ENCODE peak calls at places on chromosomes 2 and 18, in five cellular contexts. One of them, this sample, is unnamed.

GRCh38 chr18:53941601-53942335 is 282.7 kb downstream of the MBD2 start:
- DNase-seq in esophagus squamous epithelium: no peak
- DNase-seq in GM13977: no peak
- DNase-seq in HCT116: no peak
- DNase-seq in heart left ventricle: no peak
- DNase-seq in this sample: no peak

GRCh38 chr2:172472441-172473051 is 45.2 kb downstream of the ITGA6 start:
- DNase-seq in esophagus squamous epithelium: no peak
- DNase-seq in HCT116: no peak
- DNase-seq in heart left ventricle: no peak
- DNase-seq in GM13977: no peak
- DNase-seq in this sample: no peak

GRCh38 chr2:10932345-10933151 is 20.8 kb downstream of the KCNF1 start:
- DNase-seq in heart left ventricle: no peak
- DNase-seq in GM13977: no peak
- DNase-seq in HCT116: no peak
- DNase-seq in esophagus squamous epithelium: no peak
- DNase-seq in this sample: no peak

GRCh38 chr2:28709101-28709500 is 42.5 kb upstream of the PPP1CB start:
- DNase-seq in esophagus squamous epithelium: no peak
- DNase-seq in HCT116: no peak
- DNase-seq in heart left ventricle: no peak
- DNase-seq in GM13977: no peak
- DNase-seq in this sample: peak; percentile 31

GRCh38 chr2:152847067-152847466 is 128.6 kb downstream of the ARL6IP6 start:
- DNase-seq in GM13977: no peak
- DNase-seq in esophagus squamous epithelium: no peak
- DNase-seq in heart left ventricle: no peak
- DNase-seq in HCT116: no peak
- DNase-seq in this sample: no peak

GRCh38 chr2:61090386-61090921 is 24.8 kb downstream of the SANBR start:
- DNase-seq in heart left ventricle: no peak
- DNase-seq in esophagus squamous epithelium: no peak
- DNase-seq in HCT116: no peak
- DNase-seq in GM13977: no peak
- DNase-seq in this sample: no peak

GRCh38 chr18:70448588-70448987 is 159.7 kb downstream of the SOCS6 start:
- DNase-seq in heart left ventricle: no peak
- DNase-seq in esophagus squamous epithelium: no peak
- DNase-seq in HCT116: no peak
- DNase-seq in GM13977: no peak
- DNase-seq in this sample: no peak

GRCh38 chr2:96602330-96602823 is 35.7 kb downstream of the KANSL3 start:
- DNase-seq in HCT116: no peak
- DNase-seq in heart left ventricle: no peak
- DNase-seq in GM13977: no peak
- DNase-seq in esophagus squamous epithelium: no peak
- DNase-seq in this sample: no peak

GRCh38 chr2:187115627-187116026 is 266.7 kb upstream of the ZSWIM2 start:
- DNase-seq in HCT116: no peak
- DNase-seq in GM13977: no peak
- DNase-seq in heart left ventricle: no peak
- DNase-seq in esophagus squamous epithelium: no peak
- DNase-seq in this sample: no peak

GRCh38 chr18:35484034-35484433 is 13.7 kb downstream of the INO80C start:
- DNase-seq in GM13977: peak; percentile 39
- DNase-seq in heart left ventricle: no peak
- DNase-seq in esophagus squamous epithelium: no peak
- DNase-seq in HCT116: no peak
- DNase-seq in this sample: no peak

GRCh38 chr18:42850174-42850766 is 265.2 kb downstream of the RIT2 start:
- DNase-seq in GM13977: no peak
- DNase-seq in HCT116: no peak
- DNase-seq in esophagus squamous epithelium: no peak
- DNase-seq in heart left ventricle: no peak
- DNase-seq in this sample: no peak

GRCh38 chr2:190791347-190791982 is 89.2 kb upstream of the GLS start:
- DNase-seq in HCT116: no peak
- DNase-seq in esophagus squamous epithelium: no peak
- DNase-seq in heart left ventricle: no peak
- DNase-seq in GM13977: no peak
- DNase-seq in this sample: no peak

GRCh38 chr2:2253139-2254016 is 77.7 kb downstream of the MYT1L start:
- DNase-seq in esophagus squamous epithelium: no peak
- DNase-seq in GM13977: no peak
- DNase-seq in HCT116: no peak
- DNase-seq in heart left ventricle: no peak
- DNase-seq in this sample: no peak

GRCh38 chr2:69692424-69692823 is 48.9 kb upstream of the AAK1 start:
- DNase-seq in heart left ventricle: no peak
- DNase-seq in esophagus squamous epithelium: no peak
- DNase-seq in HCT116: no peak
- DNase-seq in GM13977: no peak
- DNase-seq in this sample: no peak

GRCh38 chr18:63505566-63506335 is 29.0 kb downstream of the SERPINB5 start:
- DNase-seq in esophagus squamous epithelium: no peak
- DNase-seq in GM13977: peak; percentile 49
- DNase-seq in HCT116: peak; percentile 19
- DNase-seq in heart left ventricle: no peak
- DNase-seq in this sample: no peak

GRCh38 chr2:219766658-219767057 is 139.2 kb downstream of the SLC4A3 start:
- DNase-seq in heart left ventricle: peak; percentile 68
- DNase-seq in esophagus squamous epithelium: no peak
- DNase-seq in GM13977: no peak
- DNase-seq in HCT116: no peak
- DNase-seq in this sample: no peak

GRCh38 chr2:176110975-176111663 is 4.0 kb downstream of the HOXD11 start:
- DNase-seq in heart left ventricle: no peak
- DNase-seq in GM13977: peak; percentile 74
- DNase-seq in HCT116: no peak
- DNase-seq in esophagus squamous epithelium: no peak
- DNase-seq in this sample: no peak

GRCh38 chr18:70555046-70555445 is 266.2 kb downstream of the SOCS6 start:
- DNase-seq in esophagus squamous epithelium: no peak
- DNase-seq in HCT116: no peak
- DNase-seq in GM13977: no peak
- DNase-seq in heart left ventricle: no peak
- DNase-seq in this sample: no peak

GRCh38 chr2:159396796-159397195 is 110.3 kb upstream of the WDSUB1 start:
- DNase-seq in GM13977: no peak
- DNase-seq in HCT116: no peak
- DNase-seq in heart left ventricle: no peak
- DNase-seq in esophagus squamous epithelium: no peak
- DNase-seq in this sample: no peak

GRCh38 chr2:121446647-121447241 is 83.9 kb upstream of the RNU4ATAC start:
- DNase-seq in GM13977: no peak
- DNase-seq in esophagus squamous epithelium: no peak
- DNase-seq in HCT116: no peak
- DNase-seq in heart left ventricle: no peak
- DNase-seq in this sample: no peak

GRCh38 chr2:188475945-188476344 is 184.3 kb downstream of the GULP1 start:
- DNase-seq in GM13977: no peak
- DNase-seq in HCT116: no peak
- DNase-seq in heart left ventricle: no peak
- DNase-seq in esophagus squamous epithelium: no peak
- DNase-seq in this sample: no peak

GRCh38 chr2:144660518-144661316 is 140.8 kb upstream of the ZEB2 start:
- DNase-seq in heart left ventricle: no peak
- DNase-seq in HCT116: no peak
- DNase-seq in GM13977: no peak
- DNase-seq in esophagus squamous epithelium: no peak
- DNase-seq in this sample: no peak

GRCh38 chr2:23399674-23400261 is 14.8 kb downstream of the KLHL29 start:
- DNase-seq in heart left ventricle: no peak
- DNase-seq in HCT116: no peak
- DNase-seq in GM13977: peak; percentile 58
- DNase-seq in esophagus squamous epithelium: no peak
- DNase-seq in this sample: no peak

GRCh38 chr18:46073474-46074331 is 1.6 kb upstream of the PSTPIP2 start:
- DNase-seq in esophagus squamous epithelium: no peak
- DNase-seq in heart left ventricle: no peak
- DNase-seq in HCT116: peak; percentile 51
- DNase-seq in GM13977: peak; percentile 47
- DNase-seq in this sample: no peak

GRCh38 chr2:172970660-172971059 is 105.0 kb upstream of the MAP3K20 start:
- DNase-seq in GM13977: no peak
- DNase-seq in HCT116: no peak
- DNase-seq in esophagus squamous epithelium: no peak
- DNase-seq in heart left ventricle: no peak
- DNase-seq in this sample: no peak

GRCh38 chr18:57519668-57520424 is 66.7 kb downstream of the FECH start:
- DNase-seq in heart left ventricle: no peak
- DNase-seq in HCT116: no peak
- DNase-seq in GM13977: no peak
- DNase-seq in esophagus squamous epithelium: no peak
- DNase-seq in this sample: no peak

GRCh38 chr2:68762665-68763064 is 28.1 kb downstream of the ARHGAP25 start:
- DNase-seq in heart left ventricle: no peak
- DNase-seq in esophagus squamous epithelium: no peak
- DNase-seq in HCT116: no peak
- DNase-seq in GM13977: no peak
- DNase-seq in this sample: no peak

GRCh38 chr2:19124135-19124534 is 234.3 kb downstream of the OSR1 start:
- DNase-seq in HCT116: no peak
- DNase-seq in GM13977: no peak
- DNase-seq in heart left ventricle: no peak
- DNase-seq in esophagus squamous epithelium: no peak
- DNase-seq in this sample: no peak

GRCh38 chr2:78553866-78554647 is 471.4 kb upstream of the REG3G start:
- DNase-seq in heart left ventricle: no peak
- DNase-seq in HCT116: no peak
- DNase-seq in GM13977: no peak
- DNase-seq in esophagus squamous epithelium: no peak
- DNase-seq in this sample: no peak

GRCh38 chr18:55634545-55634944 is 46.6 kb upstream of the TCF4 start:
- DNase-seq in esophagus squamous epithelium: no peak
- DNase-seq in GM13977: no peak
- DNase-seq in heart left ventricle: no peak
- DNase-seq in HCT116: no peak
- DNase-seq in this sample: no peak

GRCh38 chr2:168380500-168380899 is 75.6 kb upstream of the CERS6 start:
- DNase-seq in heart left ventricle: no peak
- DNase-seq in esophagus squamous epithelium: no peak
- DNase-seq in HCT116: no peak
- DNase-seq in GM13977: no peak
- DNase-seq in this sample: no peak

GRCh38 chr2:27236626-27237025 is 19.5 kb downstream of the CAD start:
- DNase-seq in esophagus squamous epithelium: no peak
- DNase-seq in GM13977: no peak
- DNase-seq in HCT116: no peak
- DNase-seq in heart left ventricle: no peak
- DNase-seq in this sample: no peak

GRCh38 chr2:204432196-204432595 is 113.1 kb upstream of the PARD3B start:
- DNase-seq in esophagus squamous epithelium: no peak
- DNase-seq in HCT116: no peak
- DNase-seq in heart left ventricle: no peak
- DNase-seq in GM13977: no peak
- DNase-seq in this sample: no peak

GRCh38 chr2:106900130-106900529 is 14.2 kb upstream of the ST6GAL2 start:
- DNase-seq in heart left ventricle: no peak
- DNase-seq in HCT116: no peak
- DNase-seq in GM13977: no peak
- DNase-seq in esophagus squamous epithelium: no peak
- DNase-seq in this sample: no peak

GRCh38 chr2:45637440-45637839 is 14.0 kb upstream of the PRKCE start:
- DNase-seq in heart left ventricle: no peak
- DNase-seq in HCT116: no peak
- DNase-seq in esophagus squamous epithelium: no peak
- DNase-seq in GM13977: peak; percentile 54
- DNase-seq in this sample: no peak

GRCh38 chr18:38367473-38367872 is 801.9 kb upstream of the CELF4 start:
- DNase-seq in heart left ventricle: no peak
- DNase-seq in GM13977: no peak
- DNase-seq in HCT116: no peak
- DNase-seq in esophagus squamous epithelium: no peak
- DNase-seq in this sample: no peak
- TF ChIP-seq CTCF in heart left ventricle: no peak
- TF ChIP-seq CTCF in GM13977: no peak
- TF ChIP-seq CTCF in HCT116: no peak
- TF ChIP-seq CTCF in esophagus squamous epithelium: no peak
- TF ChIP-seq CTCF in this sample: no peak

DNA sequence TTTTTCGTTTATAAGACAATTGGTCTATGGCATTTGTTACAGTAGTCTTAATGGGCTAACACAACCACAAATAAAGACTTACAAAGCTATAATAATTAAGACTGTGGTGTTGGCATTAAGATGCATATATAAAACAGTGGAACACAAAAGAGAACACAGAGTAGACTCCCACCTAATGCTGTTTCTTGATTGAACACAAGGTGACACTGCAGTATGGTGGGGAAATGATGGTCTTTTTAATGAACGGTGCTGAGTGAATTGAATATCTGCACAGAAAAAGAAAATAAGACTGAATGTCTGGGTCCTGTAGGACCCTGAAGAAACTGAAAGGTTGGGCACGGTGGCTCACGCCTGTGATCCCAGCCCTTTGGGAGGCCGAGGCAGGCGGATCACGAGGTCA is 1136.6 kb upstream of the NXPH2 start:
- DNase-seq in HCT116: no peak
- DNase-seq in GM13977: no peak
- DNase-seq in esophagus squamous epithelium: no peak
- DNase-seq in heart left ventricle: no peak
- DNase-seq in this sample: no peak
- TF ChIP-seq CTCF in HCT116: peak; percentile 24
- TF ChIP-seq CTCF in GM13977: no peak
- TF ChIP-seq CTCF in esophagus squamous epithelium: no peak
- TF ChIP-seq CTCF in heart left ventricle: no peak
- TF ChIP-seq CTCF in this sample: no peak

GRCh38 chr2:207115715-207116364 is 49.9 kb downstream of the KLF7 start:
- DNase-seq in HCT116: no peak
- DNase-seq in esophagus squamous epithelium: no peak
- DNase-seq in heart left ventricle: no peak
- DNase-seq in GM13977: no peak
- DNase-seq in this sample: no peak
- TF ChIP-seq CTCF in HCT116: no peak
- TF ChIP-seq CTCF in esophagus squamous epithelium: no peak
- TF ChIP-seq CTCF in heart left ventricle: peak; percentile 21
- TF ChIP-seq CTCF in GM13977: no peak
- TF ChIP-seq CTCF in this sample: no peak

GRCh38 chr2:66032376-66032775 is 402.5 kb upstream of the MEIS1 start:
- DNase-seq in esophagus squamous epithelium: no peak
- DNase-seq in GM13977: no peak
- DNase-seq in HCT116: no peak
- DNase-seq in heart left ventricle: no peak
- DNase-seq in this sample: no peak

GRCh38 chr2:66034467-66034866 is 400.5 kb upstream of the MEIS1 start:
- DNase-seq in HCT116: no peak
- DNase-seq in esophagus squamous epithelium: no peak
- DNase-seq in GM13977: no peak
- DNase-seq in heart left ventricle: no peak
- DNase-seq in this sample: peak; percentile 40

DNA sequence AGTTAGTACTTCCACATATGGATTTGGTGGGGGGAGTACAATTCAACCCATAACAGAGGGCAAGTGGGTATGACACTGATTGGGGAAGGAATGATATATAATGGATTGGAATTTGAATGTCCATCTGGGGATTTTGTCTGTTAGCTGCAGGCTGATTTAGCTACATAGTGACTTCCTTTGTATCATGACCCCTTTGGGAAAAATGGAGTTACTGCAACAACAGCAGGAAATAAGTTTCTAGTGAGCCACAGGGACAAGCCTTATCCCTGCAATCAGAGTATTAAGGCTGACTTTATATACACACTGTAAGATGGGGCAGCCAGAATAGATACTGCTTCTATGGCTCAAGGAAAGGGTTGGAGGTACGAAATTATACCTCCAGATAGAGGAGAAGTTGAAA is 404.4 kb upstream of the MEIS1 start:
- DNase-seq in GM13977: no peak
- DNase-seq in heart left ventricle: no peak
- DNase-seq in HCT116: peak; percentile 3
- DNase-seq in esophagus squamous epithelium: no peak
- DNase-seq in this sample: no peak
- TF ChIP-seq CTCF in GM13977: no peak
- TF ChIP-seq CTCF in heart left ventricle: no peak
- TF ChIP-seq CTCF in HCT116: peak; percentile 34
- TF ChIP-seq CTCF in esophagus squamous epithelium: peak; percentile 27
- TF ChIP-seq CTCF in this sample: no peak

This sample was measured in gastrocnemius medialis.